ENCODE peak calls at places on chromosomes 2 and 18, in four cellular contexts. One of them, this sample, is unnamed.

GRCh38 chr2:210727549-210727948 is 171.2 kb downstream of the CPS1 start:
- DNase-seq in A673: no peak
- DNase-seq in endothelial cell of umbilical vein: no peak
- DNase-seq in GM12878: no peak
- DNase-seq in this sample: no peak

GRCh38 chr2:232340171-232340935 is 38.2 kb upstream of the ALPP start:
- DNase-seq in A673: no peak
- DNase-seq in GM12878: no peak
- DNase-seq in endothelial cell of umbilical vein: no peak
- DNase-seq in this sample: no peak

GRCh38 chr2:191318729-191319078 is 73.5 kb downstream of the MYO1B start:
- DNase-seq in A673: peak; percentile 75
- DNase-seq in endothelial cell of umbilical vein: no peak
- DNase-seq in GM12878: no peak
- DNase-seq in this sample: peak; percentile 69

GRCh38 chr2:46695283-46695682 is 215.9 kb downstream of the TMEM247 start:
- DNase-seq in endothelial cell of umbilical vein: peak; percentile 11
- DNase-seq in A673: no peak
- DNase-seq in GM12878: no peak
- DNase-seq in this sample: no peak

GRCh38 chr2:75632813-75633212 is 13.8 kb upstream of the MRPL19 start:
- DNase-seq in A673: no peak
- DNase-seq in GM12878: no peak
- DNase-seq in endothelial cell of umbilical vein: no peak
- DNase-seq in this sample: no peak

GRCh38 chr18:62847081-62847480 is 131.7 kb downstream of the PHLPP1 start:
- DNase-seq in A673: no peak
- DNase-seq in GM12878: no peak
- DNase-seq in endothelial cell of umbilical vein: no peak
- DNase-seq in this sample: no peak

GRCh38 chr2:234422242-234422641 is 74.6 kb downstream of the ARL4C start:
- DNase-seq in GM12878: no peak
- DNase-seq in endothelial cell of umbilical vein: peak; percentile 91
- DNase-seq in A673: peak; percentile 15
- DNase-seq in this sample: peak; percentile 95

GRCh38 chr2:224781400-224781799 is 65.2 kb upstream of the CCDC195 start:
- DNase-seq in GM12878: no peak
- DNase-seq in A673: no peak
- DNase-seq in endothelial cell of umbilical vein: no peak
- DNase-seq in this sample: no peak

GRCh38 chr2:6823111-6823510 is 42.6 kb downstream of the CMPK2 start:
- DNase-seq in A673: no peak
- DNase-seq in GM12878: no peak
- DNase-seq in endothelial cell of umbilical vein: no peak
- DNase-seq in this sample: peak; percentile 64

GRCh38 chr2:138997849-138998517 is 217.8 kb upstream of the NXPH2 start:
- DNase-seq in A673: peak; percentile 16
- DNase-seq in endothelial cell of umbilical vein: no peak
- DNase-seq in GM12878: no peak
- DNase-seq in this sample: peak; percentile 54

GRCh38 chr2:191728710-191729597 is 51.0 kb downstream of the NABP1 start:
- DNase-seq in A673: peak; percentile 48
- DNase-seq in GM12878: no peak
- DNase-seq in endothelial cell of umbilical vein: no peak
- DNase-seq in this sample: peak; percentile 29

GRCh38 chr2:240467149-240467642 is 31.7 kb downstream of the GPC1 start:
- DNase-seq in GM12878: no peak
- DNase-seq in endothelial cell of umbilical vein: no peak
- DNase-seq in A673: no peak
- DNase-seq in this sample: no peak

GRCh38 chr2:232658217-232658785 is 24.9 kb downstream of the EFHD1 start:
- DNase-seq in endothelial cell of umbilical vein: no peak
- DNase-seq in A673: no peak
- DNase-seq in GM12878: no peak
- DNase-seq in this sample: no peak

GRCh38 chr2:47354013-47354816 is 48.7 kb upstream of the MSH2 start:
- DNase-seq in endothelial cell of umbilical vein: peak; percentile 74
- DNase-seq in GM12878: no peak
- DNase-seq in A673: no peak
- DNase-seq in this sample: peak; percentile 58

GRCh38 chr2:99615247-99615771 is 125.5 kb upstream of the REV1 start:
- DNase-seq in GM12878: no peak
- DNase-seq in endothelial cell of umbilical vein: no peak
- DNase-seq in A673: peak; percentile 36
- DNase-seq in this sample: no peak

GRCh38 chr18:6624271-6624670 is 105.2 kb upstream of the ARHGAP28 start:
- DNase-seq in endothelial cell of umbilical vein: peak; percentile 63
- DNase-seq in GM12878: no peak
- DNase-seq in A673: no peak
- DNase-seq in this sample: peak; percentile 78

GRCh38 chr2:241218131-241219029 is 29.9 kb downstream of the ANO7 start:
- DNase-seq in GM12878: peak; percentile 17
- DNase-seq in endothelial cell of umbilical vein: peak; percentile 31
- DNase-seq in A673: peak; percentile 29
- DNase-seq in this sample: no peak

GRCh38 chr2:216619411-216620393 is 13.5 kb upstream of the IGFBP2 start:
- DNase-seq in endothelial cell of umbilical vein: no peak
- DNase-seq in A673: peak; percentile 96
- DNase-seq in GM12878: no peak
- DNase-seq in this sample: no peak

GRCh38 chr2:26550276-26551015 is 72.5 kb upstream of the OTOF start:
- DNase-seq in GM12878: no peak
- DNase-seq in A673: no peak
- DNase-seq in endothelial cell of umbilical vein: no peak
- DNase-seq in this sample: no peak

GRCh38 chr2:184053326-184053725 is 545.0 kb upstream of the ZNF804A start:
- DNase-seq in A673: no peak
- DNase-seq in endothelial cell of umbilical vein: peak; percentile 30
- DNase-seq in GM12878: no peak
- DNase-seq in this sample: no peak

GRCh38 chr2:160434254-160434948 is 59.2 kb downstream of the RBMS1 start:
- DNase-seq in endothelial cell of umbilical vein: no peak
- DNase-seq in GM12878: no peak
- DNase-seq in A673: no peak
- DNase-seq in this sample: no peak

GRCh38 chr2:174217883-174218282 is 30.4 kb downstream of the OLA1 start:
- DNase-seq in endothelial cell of umbilical vein: no peak
- DNase-seq in GM12878: no peak
- DNase-seq in A673: no peak
- DNase-seq in this sample: no peak

GRCh38 chr2:162372818-162373217 is 28.9 kb downstream of the GCA start:
- DNase-seq in GM12878: no peak
- DNase-seq in endothelial cell of umbilical vein: no peak
- DNase-seq in A673: no peak
- DNase-seq in this sample: no peak

GRCh38 chr2:10482979-10483378 is 34.9 kb upstream of the ODC1 start:
- DNase-seq in endothelial cell of umbilical vein: no peak
- DNase-seq in A673: no peak
- DNase-seq in GM12878: no peak
- DNase-seq in this sample: no peak

GRCh38 chr18:70181015-70181414 is 24.5 kb downstream of the RTTN start:
- DNase-seq in endothelial cell of umbilical vein: peak; percentile 35
- DNase-seq in GM12878: no peak
- DNase-seq in A673: peak; percentile 24
- DNase-seq in this sample: peak; percentile 92

GRCh38 chr2:70888925-70889715 is 46.6 kb upstream of the ATP6V1B1 start:
- DNase-seq in GM12878: no peak
- DNase-seq in A673: no peak
- DNase-seq in endothelial cell of umbilical vein: no peak
- DNase-seq in this sample: no peak
- TF ChIP-seq CTCF in GM12878: no peak
- TF ChIP-seq CTCF in A673: no peak
- TF ChIP-seq CTCF in endothelial cell of umbilical vein: no peak
- TF ChIP-seq CTCF in this sample: no peak

DNA sequence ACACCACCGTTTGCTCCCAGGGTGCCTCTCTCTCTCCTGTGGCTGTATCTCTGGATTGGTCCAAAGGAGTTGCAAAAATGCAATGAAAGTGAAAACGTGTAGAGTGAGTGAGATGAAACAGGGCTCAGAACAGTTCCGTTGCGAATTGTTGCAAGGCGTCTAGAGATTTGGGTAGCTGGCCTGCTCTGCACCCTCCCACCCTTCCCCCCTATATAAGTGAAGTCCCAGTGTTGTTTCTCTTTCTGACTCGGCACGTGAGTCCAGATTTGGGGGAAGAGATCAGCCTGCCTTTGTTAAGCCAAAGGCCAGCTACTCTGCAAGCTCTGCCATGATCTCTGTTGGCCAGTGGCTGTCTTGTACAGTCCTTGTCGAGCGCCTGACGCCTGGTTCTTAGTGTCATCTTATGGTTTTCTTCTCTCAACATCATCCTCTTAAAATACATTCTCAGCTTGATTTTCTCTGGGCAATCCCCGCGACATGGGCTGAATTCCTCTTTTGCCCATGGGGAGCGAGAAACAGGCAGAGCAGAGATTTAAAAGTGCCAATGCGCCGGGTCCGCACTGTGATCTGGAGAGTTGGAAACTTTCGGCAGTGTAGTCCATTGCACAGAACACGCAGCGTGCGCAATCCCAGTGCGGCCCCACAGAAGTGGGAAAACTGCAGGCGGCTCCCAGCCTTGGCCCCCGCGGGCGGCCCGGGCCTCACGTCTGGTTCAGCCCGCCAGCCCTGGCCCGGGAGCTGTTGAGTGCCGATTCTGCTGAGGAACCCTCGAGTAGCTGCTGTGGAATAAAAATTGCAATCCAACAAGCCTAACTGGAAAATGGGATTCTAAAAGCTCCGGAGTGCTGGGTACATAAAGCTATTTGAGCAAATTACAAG is 9.3 kb downstream of the MEIS1 start:
- DNase-seq in GM12878: no peak
- DNase-seq in endothelial cell of umbilical vein: no peak
- DNase-seq in A673: no peak
- DNase-seq in this sample: peak; percentile 57
- TF ChIP-seq EZH2 in GM12878: no peak
- TF ChIP-seq EZH2 in endothelial cell of umbilical vein: no peak
- TF ChIP-seq EZH2 in A673: no peak
- TF ChIP-seq EZH2 in this sample: no peak

GRCh38 chr18:52343138-52343537 is 3.1 kb downstream of the DCC start:
- DNase-seq in endothelial cell of umbilical vein: no peak
- DNase-seq in A673: peak; percentile 92
- DNase-seq in GM12878: no peak
- DNase-seq in this sample: no peak
- TF ChIP-seq CTCF in endothelial cell of umbilical vein: no peak
- TF ChIP-seq CTCF in A673: peak; percentile 73
- TF ChIP-seq CTCF in GM12878: peak; percentile 49
- TF ChIP-seq CTCF in this sample: peak; percentile 31

GRCh38 chr2:218876562-218877219 is 4.0 kb upstream of the WNT10A start:
- DNase-seq in endothelial cell of umbilical vein: peak; percentile 74
- DNase-seq in A673: peak; percentile 82
- DNase-seq in GM12878: peak; percentile 56
- DNase-seq in this sample: peak; percentile 18
- TF ChIP-seq EZH2 in endothelial cell of umbilical vein: no peak
- TF ChIP-seq EZH2 in A673: no peak
- TF ChIP-seq EZH2 in GM12878: no peak
- TF ChIP-seq EZH2 in this sample: no peak

GRCh38 chr2:151193576-151193975 is 68.1 kb downstream of the RBM43 start:
- DNase-seq in A673: no peak
- DNase-seq in GM12878: no peak
- DNase-seq in endothelial cell of umbilical vein: no peak
- DNase-seq in this sample: no peak

GRCh38 chr2:151183072-151183580 is 78.5 kb downstream of the RBM43 start:
- DNase-seq in A673: no peak
- DNase-seq in endothelial cell of umbilical vein: no peak
- DNase-seq in GM12878: no peak
- DNase-seq in this sample: no peak

GRCh38 chr2:151192681-151193080 is 69.0 kb downstream of the RBM43 start:
- DNase-seq in A673: no peak
- DNase-seq in GM12878: no peak
- DNase-seq in endothelial cell of umbilical vein: no peak
- DNase-seq in this sample: no peak

GRCh38 chr2:151186011-151186410 is 75.7 kb downstream of the RBM43 start:
- DNase-seq in GM12878: no peak
- DNase-seq in A673: no peak
- DNase-seq in endothelial cell of umbilical vein: no peak
- DNase-seq in this sample: no peak

DNA sequence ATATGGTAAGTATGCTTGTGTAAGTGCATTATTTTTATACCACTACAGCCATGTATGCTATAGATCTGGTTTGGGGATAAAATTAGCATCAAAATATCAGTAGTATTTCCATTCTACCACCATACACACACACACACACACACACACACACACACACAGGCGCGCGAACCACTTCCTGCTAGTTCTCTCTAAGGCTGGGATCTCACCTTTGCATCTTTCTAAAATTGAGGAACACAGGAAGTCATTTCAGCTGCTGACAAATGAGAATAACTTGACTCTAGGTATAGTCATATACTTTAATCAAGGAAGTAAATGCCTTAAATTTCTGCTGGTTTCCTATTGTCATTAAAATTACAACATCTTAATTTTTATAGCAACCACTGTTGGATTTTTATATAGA is 72.5 kb downstream of the RBM43 start:
- DNase-seq in GM12878: no peak
- DNase-seq in endothelial cell of umbilical vein: no peak
- DNase-seq in A673: no peak
- DNase-seq in this sample: no peak
- TF ChIP-seq CTCF in GM12878: no peak
- TF ChIP-seq CTCF in endothelial cell of umbilical vein: no peak
- TF ChIP-seq CTCF in A673: no peak
- TF ChIP-seq CTCF in this sample: no peak

GRCh38 chr2:237478969-237479368 is 8.1 kb upstream of the MLPH start:
- DNase-seq in A673: no peak
- DNase-seq in endothelial cell of umbilical vein: no peak
- DNase-seq in GM12878: no peak
- DNase-seq in this sample: no peak
- TF ChIP-seq EZH2 in A673: no peak
- TF ChIP-seq EZH2 in endothelial cell of umbilical vein: no peak
- TF ChIP-seq EZH2 in GM12878: no peak
- TF ChIP-seq EZH2 in this sample: no peak

GRCh38 chr2:144505245-144505801 is 14.6 kb downstream of the ZEB2 start:
- DNase-seq in A673: no peak
- DNase-seq in endothelial cell of umbilical vein: no peak
- DNase-seq in GM12878: no peak
- DNase-seq in this sample: peak; percentile 65

GRCh38 chr2:144501118-144501517 is 18.8 kb downstream of the ZEB2 start:
- DNase-seq in A673: no peak
- DNase-seq in endothelial cell of umbilical vein: no peak
- DNase-seq in GM12878: no peak
- DNase-seq in this sample: no peak

GRCh38 chr2:144503221-144503620 is 16.7 kb downstream of the ZEB2 start:
- DNase-seq in GM12878: no peak
- DNase-seq in A673: no peak
- DNase-seq in endothelial cell of umbilical vein: no peak
- DNase-seq in this sample: no peak

GRCh38 chr2:144502356-144502755 is 17.6 kb downstream of the ZEB2 start:
- DNase-seq in endothelial cell of umbilical vein: no peak
- DNase-seq in GM12878: no peak
- DNase-seq in A673: no peak
- DNase-seq in this sample: no peak

DNA sequence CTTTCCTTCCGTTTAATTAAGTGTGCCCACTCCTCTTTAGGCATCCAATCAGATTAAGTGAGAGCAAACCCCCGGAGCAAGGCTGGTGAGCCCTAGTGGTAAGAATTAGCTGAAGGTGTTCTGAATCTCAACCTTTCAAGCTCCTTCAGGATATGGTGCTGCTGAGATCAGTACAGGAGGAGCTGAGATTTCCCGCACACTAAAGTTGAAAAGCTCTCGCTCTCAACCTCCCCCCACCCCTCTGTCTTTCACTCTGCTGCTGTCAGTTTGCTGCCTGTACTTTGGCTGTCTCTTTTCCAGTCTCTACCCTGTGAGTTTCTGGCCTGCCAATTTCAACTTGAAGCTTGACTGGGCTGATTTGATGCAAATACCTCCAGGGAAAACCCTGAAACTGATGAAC is 15.7 kb downstream of the ZEB2 start:
- DNase-seq in endothelial cell of umbilical vein: no peak
- DNase-seq in GM12878: no peak
- DNase-seq in A673: no peak
- DNase-seq in this sample: no peak
- TF ChIP-seq CTCF in endothelial cell of umbilical vein: no peak
- TF ChIP-seq CTCF in GM12878: no peak
- TF ChIP-seq CTCF in A673: no peak
- TF ChIP-seq CTCF in this sample: peak; percentile 11